ENCODE peak calls at places on chromosomes 5 and 9, in five cellular contexts. One of them, this sample, is unnamed.
A peak's percentile ranks its signal among the peaks of the same experiment; 100 is the strongest.

GRCh38 chr9:81649475-81649874 is 39.9 kb downstream of the TLE1 start:
- DNase-seq in stimulated activated CD4-positive, alpha-beta T cell treated with anti-CD3 and anti-CD28 coated beads, TNF-alpha, amount 100 ng/mL, for 24 hours: no peak
- DNase-seq in progenitor cell of endocrine pancreas: no peak
- DNase-seq in HuH-7: no peak
- DNase-seq in heart left ventricle: no peak
- DNase-seq in this sample: no peak

GRCh38 chr5:37197340-37198050 is 51.7 kb downstream of the CPLANE1 start:
- DNase-seq in heart left ventricle: no peak
- DNase-seq in progenitor cell of endocrine pancreas: no peak
- DNase-seq in stimulated activated CD4-positive, alpha-beta T cell treated with anti-CD3 and anti-CD28 coated beads, TNF-alpha, amount 100 ng/mL, for 24 hours: no peak
- DNase-seq in HuH-7: no peak
- DNase-seq in this sample: no peak

GRCh38 chr5:159212667-159213462 is 3.5 kb upstream of the RNF145 start:
- DNase-seq in HuH-7: no peak
- DNase-seq in stimulated activated CD4-positive, alpha-beta T cell treated with anti-CD3 and anti-CD28 coated beads, TNF-alpha, amount 100 ng/mL, for 24 hours: no peak
- DNase-seq in progenitor cell of endocrine pancreas: no peak
- DNase-seq in heart left ventricle: no peak
- DNase-seq in this sample: no peak

GRCh38 chr5:146007973-146008372 is 71.6 kb downstream of the SH3RF2 start:
- DNase-seq in HuH-7: no peak
- DNase-seq in progenitor cell of endocrine pancreas: no peak
- DNase-seq in stimulated activated CD4-positive, alpha-beta T cell treated with anti-CD3 and anti-CD28 coated beads, TNF-alpha, amount 100 ng/mL, for 24 hours: no peak
- DNase-seq in heart left ventricle: no peak
- DNase-seq in this sample: no peak

GRCh38 chr5:18792145-18792544 is 1157.9 kb downstream of the TAF11L14 start:
- DNase-seq in HuH-7: no peak
- DNase-seq in progenitor cell of endocrine pancreas: no peak
- DNase-seq in stimulated activated CD4-positive, alpha-beta T cell treated with anti-CD3 and anti-CD28 coated beads, TNF-alpha, amount 100 ng/mL, for 24 hours: no peak
- DNase-seq in heart left ventricle: no peak
- DNase-seq in this sample: no peak

GRCh38 chr9:114364528-114365041 is 23.2 kb downstream of the AKNA start:
- DNase-seq in HuH-7: peak; percentile 39
- DNase-seq in progenitor cell of endocrine pancreas: no peak
- DNase-seq in stimulated activated CD4-positive, alpha-beta T cell treated with anti-CD3 and anti-CD28 coated beads, TNF-alpha, amount 100 ng/mL, for 24 hours: no peak
- DNase-seq in heart left ventricle: no peak
- DNase-seq in this sample: no peak

GRCh38 chr9:136170291-136170901 is 34.5 kb downstream of the LHX3 start:
- DNase-seq in progenitor cell of endocrine pancreas: peak; percentile 71
- DNase-seq in stimulated activated CD4-positive, alpha-beta T cell treated with anti-CD3 and anti-CD28 coated beads, TNF-alpha, amount 100 ng/mL, for 24 hours: peak; percentile 13
- DNase-seq in HuH-7: peak; percentile 81
- DNase-seq in heart left ventricle: no peak
- DNase-seq in this sample: peak; percentile 81

GRCh38 chr9:109779711-109780452 is at the start of gene PALM2AKAP2:
- DNase-seq in HuH-7: peak; percentile 68
- DNase-seq in progenitor cell of endocrine pancreas: peak; percentile 52
- DNase-seq in stimulated activated CD4-positive, alpha-beta T cell treated with anti-CD3 and anti-CD28 coated beads, TNF-alpha, amount 100 ng/mL, for 24 hours: no peak
- DNase-seq in heart left ventricle: peak; percentile 78
- DNase-seq in this sample: peak; percentile 2

GRCh38 chr5:78399115-78399514 is 38.7 kb downstream of the SCAMP1 start:
- DNase-seq in HuH-7: no peak
- DNase-seq in heart left ventricle: no peak
- DNase-seq in progenitor cell of endocrine pancreas: no peak
- DNase-seq in stimulated activated CD4-positive, alpha-beta T cell treated with anti-CD3 and anti-CD28 coated beads, TNF-alpha, amount 100 ng/mL, for 24 hours: no peak
- DNase-seq in this sample: no peak

GRCh38 chr9:72362680-72363139 is 2.3 kb downstream of the ZFAND5 start:
- DNase-seq in heart left ventricle: peak; percentile 72
- DNase-seq in progenitor cell of endocrine pancreas: no peak
- DNase-seq in HuH-7: peak; percentile 61
- DNase-seq in stimulated activated CD4-positive, alpha-beta T cell treated with anti-CD3 and anti-CD28 coated beads, TNF-alpha, amount 100 ng/mL, for 24 hours: no peak
- DNase-seq in this sample: no peak

GRCh38 chr9:91116226-91116625 is 245.5 kb downstream of the AUH start:
- DNase-seq in HuH-7: no peak
- DNase-seq in progenitor cell of endocrine pancreas: no peak
- DNase-seq in stimulated activated CD4-positive, alpha-beta T cell treated with anti-CD3 and anti-CD28 coated beads, TNF-alpha, amount 100 ng/mL, for 24 hours: no peak
- DNase-seq in heart left ventricle: no peak
- DNase-seq in this sample: no peak

GRCh38 chr9:92648447-92649406 is 21.2 kb downstream of the IPPK start:
- DNase-seq in stimulated activated CD4-positive, alpha-beta T cell treated with anti-CD3 and anti-CD28 coated beads, TNF-alpha, amount 100 ng/mL, for 24 hours: no peak
- DNase-seq in HuH-7: no peak
- DNase-seq in heart left ventricle: no peak
- DNase-seq in progenitor cell of endocrine pancreas: no peak
- DNase-seq in this sample: no peak

GRCh38 chr5:129857124-129857523 is 47.1 kb upstream of the CHSY3 start:
- DNase-seq in HuH-7: no peak
- DNase-seq in progenitor cell of endocrine pancreas: no peak
- DNase-seq in stimulated activated CD4-positive, alpha-beta T cell treated with anti-CD3 and anti-CD28 coated beads, TNF-alpha, amount 100 ng/mL, for 24 hours: no peak
- DNase-seq in heart left ventricle: no peak
- DNase-seq in this sample: no peak

GRCh38 chr9:15373201-15373530 is 49.5 kb upstream of the SNAPC3 start:
- DNase-seq in stimulated activated CD4-positive, alpha-beta T cell treated with anti-CD3 and anti-CD28 coated beads, TNF-alpha, amount 100 ng/mL, for 24 hours: no peak
- DNase-seq in HuH-7: no peak
- DNase-seq in progenitor cell of endocrine pancreas: no peak
- DNase-seq in heart left ventricle: no peak
- DNase-seq in this sample: no peak

GRCh38 chr9:81116340-81117207 is 572.8 kb downstream of the TLE1 start:
- DNase-seq in HuH-7: no peak
- DNase-seq in progenitor cell of endocrine pancreas: no peak
- DNase-seq in heart left ventricle: no peak
- DNase-seq in stimulated activated CD4-positive, alpha-beta T cell treated with anti-CD3 and anti-CD28 coated beads, TNF-alpha, amount 100 ng/mL, for 24 hours: no peak
- DNase-seq in this sample: no peak

GRCh38 chr5:35857606-35858205 is 1.0 kb downstream of the IL7R start:
- DNase-seq in HuH-7: no peak
- DNase-seq in progenitor cell of endocrine pancreas: no peak
- DNase-seq in heart left ventricle: no peak
- DNase-seq in stimulated activated CD4-positive, alpha-beta T cell treated with anti-CD3 and anti-CD28 coated beads, TNF-alpha, amount 100 ng/mL, for 24 hours: no peak
- DNase-seq in this sample: no peak

GRCh38 chr5:165869066-165869465 is 2363.6 kb downstream of the MAT2B start:
- DNase-seq in HuH-7: no peak
- DNase-seq in stimulated activated CD4-positive, alpha-beta T cell treated with anti-CD3 and anti-CD28 coated beads, TNF-alpha, amount 100 ng/mL, for 24 hours: no peak
- DNase-seq in heart left ventricle: no peak
- DNase-seq in progenitor cell of endocrine pancreas: no peak
- DNase-seq in this sample: no peak

GRCh38 chr9:137446851-137447471 is 5.8 kb upstream of the ENTPD8 start:
- DNase-seq in HuH-7: no peak
- DNase-seq in progenitor cell of endocrine pancreas: no peak
- DNase-seq in heart left ventricle: no peak
- DNase-seq in stimulated activated CD4-positive, alpha-beta T cell treated with anti-CD3 and anti-CD28 coated beads, TNF-alpha, amount 100 ng/mL, for 24 hours: no peak
- DNase-seq in this sample: no peak

GRCh38 chr5:141758316-141758965 is 76.4 kb upstream of the ARAP3 start:
- DNase-seq in progenitor cell of endocrine pancreas: no peak
- DNase-seq in HuH-7: no peak
- DNase-seq in stimulated activated CD4-positive, alpha-beta T cell treated with anti-CD3 and anti-CD28 coated beads, TNF-alpha, amount 100 ng/mL, for 24 hours: no peak
- DNase-seq in heart left ventricle: no peak
- DNase-seq in this sample: no peak

GRCh38 chr5:172114875-172115422 is 73.1 kb downstream of the STK10 start:
- DNase-seq in heart left ventricle: peak; percentile 63
- DNase-seq in progenitor cell of endocrine pancreas: no peak
- DNase-seq in HuH-7: no peak
- DNase-seq in stimulated activated CD4-positive, alpha-beta T cell treated with anti-CD3 and anti-CD28 coated beads, TNF-alpha, amount 100 ng/mL, for 24 hours: peak; percentile 65
- DNase-seq in this sample: no peak

GRCh38 chr9:96417610-96418073 is 528 bp downstream of the ZNF367 start:
- DNase-seq in heart left ventricle: peak; percentile 27
- DNase-seq in stimulated activated CD4-positive, alpha-beta T cell treated with anti-CD3 and anti-CD28 coated beads, TNF-alpha, amount 100 ng/mL, for 24 hours: no peak
- DNase-seq in progenitor cell of endocrine pancreas: peak; percentile 25
- DNase-seq in HuH-7: no peak
- DNase-seq in this sample: no peak

GRCh38 chr5:149229298-149229937 is 42.2 kb upstream of the AFAP1L1 start:
- DNase-seq in HuH-7: no peak
- DNase-seq in heart left ventricle: no peak
- DNase-seq in stimulated activated CD4-positive, alpha-beta T cell treated with anti-CD3 and anti-CD28 coated beads, TNF-alpha, amount 100 ng/mL, for 24 hours: no peak
- DNase-seq in progenitor cell of endocrine pancreas: no peak
- DNase-seq in this sample: no peak

GRCh38 chr9:7461791-7462190 is 337.8 kb downstream of the DMAC1 start:
- DNase-seq in stimulated activated CD4-positive, alpha-beta T cell treated with anti-CD3 and anti-CD28 coated beads, TNF-alpha, amount 100 ng/mL, for 24 hours: no peak
- DNase-seq in HuH-7: no peak
- DNase-seq in progenitor cell of endocrine pancreas: no peak
- DNase-seq in heart left ventricle: no peak
- DNase-seq in this sample: no peak